ENCODE peak calls at places on chromosomes 16 and 17, in five cellular contexts. F is A549, R is H1, T is HepG2, O is IMR-90. J is an unnamed sample.

GRCh38 chr17:20009052-20009301 is 182 bp upstream of the SPECC1 start:
- DNase-seq in F (no peak), R (no peak), T (no peak), O (no peak), J (no peak)

GRCh38 chr17:58351182-58351581 is 819 bp downstream of the SUPT4H1 start:
- DNase-seq in F (no peak), R (no peak), T (no peak), O (no peak), J (no peak)

GRCh38 chr16:82748026-82748425 is 121.3 kb downstream of the CDH13 start:
- DNase-seq in F (no peak), R (no peak), T (no peak), O (peak; percentile 66), J (no peak)

GRCh38 chr16:56371383-56371937 is 53.9 kb downstream of the AMFR start:
- DNase-seq in F (no peak), R (no peak), T (no peak), O (no peak), J (no peak)

GRCh38 chr17:70405492-70406220 is 236.3 kb downstream of the KCNJ2 start:
- DNase-seq in F (peak; percentile 85), R (no peak), T (no peak), O (peak; percentile 97), J (peak; percentile 41)

GRCh38 chr17:50312311-50312710 is 33.6 kb upstream of the XYLT2 start:
- DNase-seq in F (no peak), R (no peak), T (no peak), O (peak; percentile 34), J (no peak)

GRCh38 chr16:72198021-72198420 is 26.1 kb upstream of the PMFBP1 start:
- DNase-seq in F (no peak), R (no peak), T (no peak), O (peak; percentile 80), J (no peak)

GRCh38 chr16:57091200-57091989 is 988 bp upstream of the CPNE2 start:
- DNase-seq in F (peak; percentile 65), R (peak; percentile 81), T (peak; percentile 37), O (peak; percentile 53), J (no peak)

GRCh38 chr17:46768540-46768870 is 50.0 kb downstream of the WNT3 start:
- DNase-seq in F (no peak), R (no peak), T (no peak), O (no peak), J (no peak)

GRCh38 chr17:48283907-48284306 is 146.1 kb downstream of the SKAP1 start:
- DNase-seq in F (no peak), R (no peak), T (no peak), O (no peak), J (no peak)

GRCh38 chr17:68849673-68850260 is 105.4 kb downstream of the ABCA8 start:
- DNase-seq in F (no peak), R (no peak), T (no peak), O (no peak), J (no peak)

GRCh38 chr16:23807028-23807427 is 28.8 kb upstream of the PRKCB start:
- DNase-seq in F (no peak), R (no peak), T (no peak), O (no peak), J (no peak)
- TF ChIP-seq USF2 in F (no peak), R (no peak), T (no peak), O (no peak), J (no peak)

DNA sequence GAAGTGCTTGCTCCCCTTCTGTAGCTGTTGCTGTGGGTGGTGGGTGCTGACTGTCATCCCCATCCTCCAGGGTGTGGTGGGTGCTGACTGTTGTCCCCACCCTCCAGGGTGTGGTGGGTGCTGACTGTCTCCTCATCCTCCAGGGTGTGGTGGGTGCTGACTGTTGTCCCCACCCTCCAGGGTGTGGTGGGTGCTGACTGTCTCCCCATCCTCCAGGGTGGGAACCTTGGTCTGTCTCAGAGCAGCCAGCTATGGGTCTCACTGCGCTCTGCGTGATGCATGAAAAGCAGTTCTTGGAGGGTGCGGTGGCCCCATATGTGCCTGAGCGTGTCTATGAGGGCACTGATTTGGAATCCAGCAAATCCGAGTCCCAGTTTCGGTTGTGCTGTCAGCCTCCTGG is 163.9 kb downstream of the RPTOR start:
- DNase-seq in F (no peak), R (no peak), T (no peak), O (no peak), J (no peak)
- TF ChIP-seq RAD21 in F (no peak), R (no peak), T (no peak), O (no peak), J (no peak)

DNA sequence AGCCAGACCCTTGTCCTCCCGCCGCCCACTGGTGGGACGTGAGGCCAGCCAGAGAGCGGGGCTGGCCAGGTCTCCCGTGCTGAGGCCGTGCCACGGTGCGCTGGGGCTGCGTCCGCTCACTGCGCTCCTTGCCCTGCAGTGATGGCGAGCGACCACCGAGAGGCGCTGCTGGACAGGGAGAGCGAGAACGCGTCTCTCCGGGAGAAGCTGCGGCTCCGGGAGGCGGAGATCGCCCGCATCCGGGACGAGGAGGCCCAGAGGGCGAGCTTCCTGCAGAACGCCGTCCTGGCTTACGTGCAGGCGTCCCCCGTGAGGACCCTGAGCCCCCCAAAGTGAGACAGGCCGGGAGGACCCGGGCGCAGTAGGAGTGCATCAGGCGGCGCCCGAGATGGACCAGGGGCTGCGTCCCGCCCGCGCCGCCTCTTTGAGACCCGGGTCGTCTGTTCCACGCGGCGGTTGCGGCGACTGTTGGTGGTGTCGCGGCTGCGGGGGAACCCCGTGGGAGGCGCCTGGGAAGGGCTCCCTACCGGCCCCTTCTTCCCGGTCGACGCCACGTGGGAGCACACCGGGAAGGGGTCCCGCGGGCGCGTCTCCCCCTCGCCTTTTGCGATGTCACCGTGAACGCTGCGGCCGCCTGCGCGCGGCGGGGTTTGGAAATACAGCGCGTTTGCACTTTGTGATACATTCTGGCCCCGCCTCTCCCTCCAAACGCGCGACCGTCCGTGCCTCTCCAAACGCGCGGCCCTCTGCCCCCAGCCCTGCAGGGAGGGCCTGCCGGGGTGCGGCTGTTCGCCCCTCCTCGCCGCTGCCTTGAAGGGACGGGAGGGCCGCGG is 792 bp upstream of the RAC3 start:
- DNase-seq in F (peak; percentile 93), R (peak; percentile 97), T (no peak), O (peak; percentile 79), J (no peak)
- TF ChIP-seq USF2 in F (no peak), R (peak; percentile 24), T (no peak), O (no peak), J (no peak)

GRCh38 chr17:81221842-81222619 is 734 bp downstream of the CEP131 start:
- DNase-seq in F (no peak), R (no peak), T (no peak), O (no peak), J (no peak)

GRCh38 chr17:81219476-81220180 is 3.1 kb downstream of the CEP131 start:
- DNase-seq in F (no peak), R (no peak), T (no peak), O (no peak), J (no peak)

GRCh38 chr17:81222620-81222905 is 202 bp downstream of the CEP131 start:
- DNase-seq in F (no peak), R (no peak), T (no peak), O (no peak), J (no peak)

GRCh38 chr17:81222906-81223757 is at the start of gene CEP131:
- DNase-seq in F (peak; percentile 100), R (peak; percentile 100), T (peak; percentile 97), O (peak; percentile 97), J (peak; percentile 85)

GRCh38 chr17:81221371-81221841 is 1.4 kb downstream of the CEP131 start:
- DNase-seq in F (no peak), R (peak; percentile 73), T (no peak), O (no peak), J (no peak)
- TF ChIP-seq RAD21 in F (no peak), R (no peak), T (no peak), O (no peak), J (no peak)

DNA sequence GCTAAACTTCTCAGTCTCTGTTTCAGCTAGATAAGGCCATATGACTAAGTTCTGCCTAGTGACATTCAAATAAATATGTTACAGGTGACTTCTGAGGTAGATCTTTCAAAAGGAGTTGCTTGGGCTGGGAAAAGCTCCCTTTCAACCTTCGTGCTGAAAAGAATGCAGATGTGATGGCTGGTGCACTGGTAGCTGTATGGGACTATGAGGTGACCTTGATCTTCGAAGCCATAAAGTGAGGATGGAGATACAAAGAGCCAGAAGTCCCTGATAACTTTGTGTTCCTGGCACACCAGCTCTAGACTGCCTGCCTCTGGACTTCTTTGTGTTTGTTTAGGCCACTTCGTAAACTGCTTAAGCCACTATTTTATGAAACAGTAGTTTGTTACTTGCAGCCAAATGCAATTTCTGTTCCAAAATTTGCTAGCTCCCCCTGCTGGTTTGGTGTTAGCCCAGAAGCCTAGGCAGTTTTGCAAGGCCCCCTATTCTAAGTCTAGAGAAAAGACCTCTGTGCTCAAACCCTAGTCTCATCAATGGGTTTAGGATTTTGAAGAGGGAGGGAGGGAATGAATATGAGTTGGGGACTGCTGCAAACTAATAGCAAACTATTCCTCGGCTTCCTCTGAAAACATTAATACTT is 23.3 kb upstream of the ERCC4 start:
- DNase-seq in F (peak; percentile 32), R (no peak), T (peak; percentile 25), O (peak; percentile 6), J (no peak)
- TF ChIP-seq USF2 in F (no peak), R (no peak), T (no peak), O (no peak), J (no peak)

GRCh38 chr16:17519556-17519955 is 48.8 kb upstream of the XYLT1 start:
- DNase-seq in F (no peak), R (no peak), T (no peak), O (peak; percentile 20), J (no peak)
- TF ChIP-seq RAD21 in F (no peak), R (no peak), T (no peak), O (no peak), J (no peak)

J was measured in GM12878.